ENCODE peak calls at places on chromosomes 11 and 22, in four cellular contexts. W is heart left ventricle, A is C1 segment of cervical spinal cord, K is foreskin keratinocyte. L is an unnamed sample.

GRCh38 chr22:50628543-50629134 is 687 bp upstream of the ARSA start:
- DNase-seq in W (no peak), A (no peak), K (no peak), L (no peak)

GRCh38 chr11:587978-588380 is 11.7 kb downstream of the PHRF1 start:
- DNase-seq in W (no peak), A (no peak), K (no peak), L (no peak)

GRCh38 chr11:1298695-1299492 is 10.5 kb downstream of the TOLLIP start:
- DNase-seq in W (peak; percentile 85), A (no peak), K (peak; percentile 64), L (peak; percentile 43)

GRCh38 chr22:19765477-19766234 is 5.1 kb downstream of the TBX1 start:
- DNase-seq in W (peak; percentile 47), A (no peak), K (peak; percentile 20), L (no peak)

GRCh38 chr22:20232237-20232598 is 35.9 kb downstream of the RTN4R start:
- DNase-seq in W (no peak), A (no peak), K (no peak), L (no peak)

GRCh38 chr11:119147604-119148333 is 1.1 kb upstream of the ABCG4 start:
- DNase-seq in W (no peak), A (no peak), K (no peak), L (no peak)

GRCh38 chr11:71120346-71120963 is 131.9 kb downstream of the SHANK2 start:
- DNase-seq in W (no peak), A (no peak), K (no peak), L (no peak)

GRCh38 chr11:32960553-32961164 is 55.0 kb upstream of the DEPDC7 start:
- DNase-seq in W (no peak), A (no peak), K (peak; percentile 9), L (no peak)

GRCh38 chr22:48679656-48680555 is 1147.8 kb downstream of the BRD1 start:
- DNase-seq in W (no peak), A (no peak), K (no peak), L (no peak)

GRCh38 chr11:65502852-65503603 is 4.2 kb downstream of the MALAT1 start:
- DNase-seq in W (no peak), A (no peak), K (no peak), L (no peak)

GRCh38 chr11:119764108-119764874 is 35.3 kb upstream of the NECTIN1 start:
- DNase-seq in W (peak; percentile 78), A (no peak), K (no peak), L (peak; percentile 56)